ENCODE peak calls at places on chromosomes 16 and 17, in six cellular contexts. One of them, this sample, is unnamed.

GRCh38 chr17:77840576-77841160 is 117.8 kb upstream of the TNRC6C start:
- DNase-seq in activated T-helper 1 cell treated with Interleukin-2 at 50 U/mL for 16 hours: no peak
- DNase-seq in Caki2: no peak
- DNase-seq in kidney tubule cell: no peak
- DNase-seq in activated CD4-positive, alpha-beta T cell treated with anti-CD3 and anti-CD28 coated beads, Interleukin-2, amount 50 U/mL, for 4 hours: no peak
- DNase-seq in fibroblast of mammary gland: no peak
- DNase-seq in this sample: no peak

GRCh38 chr16:55367301-55367745 is 43.3 kb downstream of the IRX6 start:
- DNase-seq in activated T-helper 1 cell treated with Interleukin-2 at 50 U/mL for 16 hours: no peak
- DNase-seq in Caki2: no peak
- DNase-seq in kidney tubule cell: no peak
- DNase-seq in activated CD4-positive, alpha-beta T cell treated with anti-CD3 and anti-CD28 coated beads, Interleukin-2, amount 50 U/mL, for 4 hours: no peak
- DNase-seq in fibroblast of mammary gland: peak; percentile 9
- DNase-seq in this sample: no peak

GRCh38 chr17:30477758-30478115 is 529 bp downstream of the GOSR1 start:
- DNase-seq in activated T-helper 1 cell treated with Interleukin-2 at 50 U/mL for 16 hours: no peak
- DNase-seq in Caki2: no peak
- DNase-seq in kidney tubule cell: peak; percentile 61
- DNase-seq in activated CD4-positive, alpha-beta T cell treated with anti-CD3 and anti-CD28 coated beads, Interleukin-2, amount 50 U/mL, for 4 hours: no peak
- DNase-seq in fibroblast of mammary gland: peak; percentile 33
- DNase-seq in this sample: no peak

GRCh38 chr17:78820841-78821240 is 19.8 kb downstream of the USP36 start:
- DNase-seq in activated T-helper 1 cell treated with Interleukin-2 at 50 U/mL for 16 hours: no peak
- DNase-seq in Caki2: no peak
- DNase-seq in kidney tubule cell: no peak
- DNase-seq in activated CD4-positive, alpha-beta T cell treated with anti-CD3 and anti-CD28 coated beads, Interleukin-2, amount 50 U/mL, for 4 hours: no peak
- DNase-seq in fibroblast of mammary gland: no peak
- DNase-seq in this sample: no peak

GRCh38 chr16:84378099-84378498 is 9.8 kb downstream of the ATP2C2 start:
- DNase-seq in activated T-helper 1 cell treated with Interleukin-2 at 50 U/mL for 16 hours: no peak
- DNase-seq in Caki2: no peak
- DNase-seq in kidney tubule cell: no peak
- DNase-seq in activated CD4-positive, alpha-beta T cell treated with anti-CD3 and anti-CD28 coated beads, Interleukin-2, amount 50 U/mL, for 4 hours: no peak
- DNase-seq in fibroblast of mammary gland: no peak
- DNase-seq in this sample: no peak

GRCh38 chr17:32783602-32784001 is 93.3 kb downstream of the MYO1D start:
- DNase-seq in activated T-helper 1 cell treated with Interleukin-2 at 50 U/mL for 16 hours: no peak
- DNase-seq in Caki2: peak; percentile 28
- DNase-seq in kidney tubule cell: peak; percentile 76
- DNase-seq in activated CD4-positive, alpha-beta T cell treated with anti-CD3 and anti-CD28 coated beads, Interleukin-2, amount 50 U/mL, for 4 hours: no peak
- DNase-seq in fibroblast of mammary gland: peak; percentile 76
- DNase-seq in this sample: no peak

GRCh38 chr16:85667841-85668413 is 20.8 kb downstream of the GINS2 start:
- DNase-seq in activated T-helper 1 cell treated with Interleukin-2 at 50 U/mL for 16 hours: no peak
- DNase-seq in Caki2: no peak
- DNase-seq in kidney tubule cell: no peak
- DNase-seq in activated CD4-positive, alpha-beta T cell treated with anti-CD3 and anti-CD28 coated beads, Interleukin-2, amount 50 U/mL, for 4 hours: no peak
- DNase-seq in fibroblast of mammary gland: no peak
- DNase-seq in this sample: no peak

GRCh38 chr17:4124994-4125393 is 17.8 kb downstream of the ZZEF1 start:
- DNase-seq in activated T-helper 1 cell treated with Interleukin-2 at 50 U/mL for 16 hours: no peak
- DNase-seq in Caki2: no peak
- DNase-seq in kidney tubule cell: no peak
- DNase-seq in activated CD4-positive, alpha-beta T cell treated with anti-CD3 and anti-CD28 coated beads, Interleukin-2, amount 50 U/mL, for 4 hours: no peak
- DNase-seq in fibroblast of mammary gland: no peak
- DNase-seq in this sample: no peak

GRCh38 chr16:49352923-49353322 is 20.7 kb upstream of the C16orf78 start:
- DNase-seq in activated T-helper 1 cell treated with Interleukin-2 at 50 U/mL for 16 hours: no peak
- DNase-seq in Caki2: no peak
- DNase-seq in kidney tubule cell: no peak
- DNase-seq in activated CD4-positive, alpha-beta T cell treated with anti-CD3 and anti-CD28 coated beads, Interleukin-2, amount 50 U/mL, for 4 hours: no peak
- DNase-seq in fibroblast of mammary gland: peak; percentile 9
- DNase-seq in this sample: no peak

GRCh38 chr16:58462997-58463891 is 36.7 kb upstream of the NDRG4 start:
- DNase-seq in activated T-helper 1 cell treated with Interleukin-2 at 50 U/mL for 16 hours: no peak
- DNase-seq in Caki2: no peak
- DNase-seq in kidney tubule cell: no peak
- DNase-seq in activated CD4-positive, alpha-beta T cell treated with anti-CD3 and anti-CD28 coated beads, Interleukin-2, amount 50 U/mL, for 4 hours: no peak
- DNase-seq in fibroblast of mammary gland: no peak
- DNase-seq in this sample: no peak

GRCh38 chr17:50151937-50152547 is 1.6 kb upstream of the PPP1R9B start:
- DNase-seq in activated T-helper 1 cell treated with Interleukin-2 at 50 U/mL for 16 hours: no peak
- DNase-seq in Caki2: peak; percentile 79
- DNase-seq in kidney tubule cell: peak; percentile 91
- DNase-seq in activated CD4-positive, alpha-beta T cell treated with anti-CD3 and anti-CD28 coated beads, Interleukin-2, amount 50 U/mL, for 4 hours: no peak
- DNase-seq in fibroblast of mammary gland: peak; percentile 86
- DNase-seq in this sample: no peak

GRCh38 chr17:55765472-55765871 is 14.6 kb downstream of the PCTP start:
- DNase-seq in activated T-helper 1 cell treated with Interleukin-2 at 50 U/mL for 16 hours: no peak
- DNase-seq in Caki2: no peak
- DNase-seq in kidney tubule cell: no peak
- DNase-seq in activated CD4-positive, alpha-beta T cell treated with anti-CD3 and anti-CD28 coated beads, Interleukin-2, amount 50 U/mL, for 4 hours: no peak
- DNase-seq in fibroblast of mammary gland: no peak
- DNase-seq in this sample: no peak

GRCh38 chr17:32152130-32152529 is 9.8 kb downstream of the RHOT1 start:
- DNase-seq in activated T-helper 1 cell treated with Interleukin-2 at 50 U/mL for 16 hours: no peak
- DNase-seq in Caki2: no peak
- DNase-seq in kidney tubule cell: no peak
- DNase-seq in activated CD4-positive, alpha-beta T cell treated with anti-CD3 and anti-CD28 coated beads, Interleukin-2, amount 50 U/mL, for 4 hours: no peak
- DNase-seq in fibroblast of mammary gland: no peak
- DNase-seq in this sample: no peak

GRCh38 chr17:7404737-7405412 is 978 bp upstream of the TMEM256 start:
- DNase-seq in activated T-helper 1 cell treated with Interleukin-2 at 50 U/mL for 16 hours: peak; percentile 63
- DNase-seq in Caki2: no peak
- DNase-seq in kidney tubule cell: no peak
- DNase-seq in activated CD4-positive, alpha-beta T cell treated with anti-CD3 and anti-CD28 coated beads, Interleukin-2, amount 50 U/mL, for 4 hours: peak; percentile 63
- DNase-seq in fibroblast of mammary gland: peak; percentile 21
- DNase-seq in this sample: peak; percentile 74

GRCh38 chr16:177394-177822 is 928 bp downstream of the HBA1 start:
- DNase-seq in activated T-helper 1 cell treated with Interleukin-2 at 50 U/mL for 16 hours: no peak
- DNase-seq in Caki2: no peak
- DNase-seq in kidney tubule cell: no peak
- DNase-seq in activated CD4-positive, alpha-beta T cell treated with anti-CD3 and anti-CD28 coated beads, Interleukin-2, amount 50 U/mL, for 4 hours: no peak
- DNase-seq in fibroblast of mammary gland: peak; percentile 38
- DNase-seq in this sample: no peak

GRCh38 chr17:78839762-78840529 is 668 bp downstream of the USP36 start:
- DNase-seq in activated T-helper 1 cell treated with Interleukin-2 at 50 U/mL for 16 hours: peak; percentile 43
- DNase-seq in Caki2: peak; percentile 45
- DNase-seq in kidney tubule cell: peak; percentile 44
- DNase-seq in activated CD4-positive, alpha-beta T cell treated with anti-CD3 and anti-CD28 coated beads, Interleukin-2, amount 50 U/mL, for 4 hours: peak; percentile 52
- DNase-seq in fibroblast of mammary gland: peak; percentile 68
- DNase-seq in this sample: peak; percentile 47